ENCODE peak calls at places on chromosomes 5 and 9, in ten cellular contexts. W is T-helper 9 cell; H is T follicular helper cell; J is upper lobe of right lung; S is colonic mucosa; D is Calu3; K is foreskin fibroblast; T is CD4-positive, alpha-beta memory T cell; A is GM20000; X is activated naive CD8-positive, alpha-beta T cell treated with anti-CD3 and anti-CD28 coated beads, Interleukin-2, amount 50 U/mL, for 24 hours. B is an unnamed sample.

GRCh38 chr5:163005949-163006348 is 431.4 kb upstream of the CCNG1 start:
- DNase-seq in W (no peak), H (no peak), J (no peak), S (no peak), D (no peak), K (no peak), T (no peak), A (no peak), X (no peak), B (no peak)

GRCh38 chr9:90038778-90039177 is 434.0 kb downstream of the GADD45G start:
- DNase-seq in W (no peak), H (no peak), J (no peak), S (no peak), D (no peak), K (no peak), T (no peak), A (no peak), X (no peak), B (no peak)

GRCh38 chr9:134040831-134041648 is 15.8 kb downstream of the BRD3OS start:
- DNase-seq in W (no peak), H (no peak), J (peak; percentile 68), S (no peak), D (no peak), K (no peak), T (no peak), A (no peak), X (no peak), B (no peak)

GRCh38 chr5:147349241-147349640 is 114.4 kb downstream of the STK32A start:
- DNase-seq in W (no peak), H (no peak), J (no peak), S (no peak), D (no peak), K (no peak), T (no peak), A (no peak), X (no peak), B (no peak)

GRCh38 chr5:97142521-97143254 is at the start of gene LIX1:
- DNase-seq in W (no peak), H (no peak), J (no peak), S (peak; percentile 34), D (peak; percentile 45), K (peak; percentile 23), T (peak; percentile 21), A (peak; percentile 58), X (peak; percentile 11), B (peak; percentile 20)

GRCh38 chr5:167916261-167916660 is 375.2 kb upstream of the WWC1 start:
- DNase-seq in W (no peak), H (no peak), J (no peak), S (no peak), D (no peak), K (no peak), T (no peak), A (no peak), X (no peak), B (no peak)

GRCh38 chr9:36991516-36992134 is 42.4 kb downstream of the PAX5 start:
- DNase-seq in W (no peak), H (no peak), J (peak; percentile 18), S (peak; percentile 24), D (peak; percentile 33), K (no peak), T (no peak), A (no peak), X (peak; percentile 68), B (no peak)

GRCh38 chr5:9265391-9266287 is 280.2 kb downstream of the SEMA5A start:
- DNase-seq in W (no peak), H (no peak), J (peak; percentile 79), S (no peak), D (no peak), K (peak; percentile 96), T (no peak), A (no peak), X (no peak), B (peak; percentile 85)

GRCh38 chr9:36779582-36779981 is 206.9 kb downstream of the MELK start:
- DNase-seq in W (no peak), H (no peak), J (no peak), S (no peak), D (no peak), K (no peak), T (no peak), A (no peak), X (no peak), B (no peak)

GRCh38 chr5:167857321-167857720 is 434.1 kb upstream of the WWC1 start:
- DNase-seq in W (no peak), H (no peak), J (no peak), S (no peak), D (no peak), K (no peak), T (no peak), A (no peak), X (no peak), B (no peak)

GRCh38 chr5:106072208-106072607 is 1598.5 kb downstream of the EFNA5 start:
- DNase-seq in W (no peak), H (no peak), J (no peak), S (no peak), D (no peak), K (no peak), T (no peak), A (no peak), X (no peak), B (no peak)

GRCh38 chr5:115857621-115858349 is 16.1 kb downstream of the AP3S1 start:
- DNase-seq in W (no peak), H (no peak), J (no peak), S (no peak), D (no peak), K (peak; percentile 20), T (no peak), A (no peak), X (no peak), B (no peak)

GRCh38 chr5:83964235-83964634 is 243.6 kb upstream of the HAPLN1 start:
- DNase-seq in W (no peak), H (no peak), J (no peak), S (no peak), D (no peak), K (peak; percentile 1), T (no peak), A (no peak), X (no peak), B (no peak)

GRCh38 chr9:3391414-3391813 is 134.4 kb downstream of the RFX3 start:
- DNase-seq in W (no peak), H (no peak), J (no peak), S (no peak), D (no peak), K (no peak), T (no peak), A (no peak), X (no peak), B (no peak)

GRCh38 chr9:126474786-126475485 is 138.8 kb upstream of the LMX1B start:
- DNase-seq in W (no peak), H (no peak), J (no peak), S (no peak), D (no peak), K (no peak), T (no peak), A (no peak), X (no peak), B (no peak)

GRCh38 chr5:132859889-132860437 is 6.3 kb downstream of the GDF9 start:
- DNase-seq in W (no peak), H (no peak), J (no peak), S (no peak), D (no peak), K (no peak), T (no peak), A (no peak), X (no peak), B (no peak)

GRCh38 chr5:149452007-149452664 is 73.0 kb upstream of the IL17B start:
- DNase-seq in W (no peak), H (no peak), J (peak; percentile 76), S (peak; percentile 85), D (peak; percentile 85), K (no peak), T (no peak), A (no peak), X (no peak), B (no peak)

GRCh38 chr5:73917433-73917832 is 291.4 kb downstream of the ARHGEF28 start:
- DNase-seq in W (no peak), H (no peak), J (no peak), S (no peak), D (no peak), K (no peak), T (no peak), A (no peak), X (no peak), B (no peak)

GRCh38 chr9:130682490-130683121 is 11.0 kb upstream of the EXOSC2 start:
- DNase-seq in W (peak; percentile 58), H (peak; percentile 30), J (peak; percentile 90), S (peak; percentile 82), D (peak; percentile 76), K (peak; percentile 72), T (peak; percentile 49), A (peak; percentile 82), X (peak; percentile 70), B (peak; percentile 55)

GRCh38 chr9:113837349-113837748 is 38.8 kb upstream of the ZNF618 start:
- DNase-seq in W (no peak), H (no peak), J (no peak), S (no peak), D (no peak), K (no peak), T (no peak), A (no peak), X (no peak), B (no peak)

GRCh38 chr9:82184524-82184923 is 196.0 kb downstream of the SPATA31D1 start:
- DNase-seq in W (no peak), H (no peak), J (no peak), S (no peak), D (no peak), K (no peak), T (no peak), A (no peak), X (no peak), B (no peak)

GRCh38 chr9:111016046-111017026 is 21.9 kb downstream of the LPAR1 start:
- DNase-seq in W (no peak), H (no peak), J (no peak), S (no peak), D (no peak), K (peak; percentile 48), T (no peak), A (no peak), X (no peak), B (no peak)

GRCh38 chr5:80069251-80069650 is 34.1 kb downstream of the THBS4 start:
- DNase-seq in W (no peak), H (no peak), J (no peak), S (no peak), D (no peak), K (no peak), T (no peak), A (no peak), X (no peak), B (no peak)

GRCh38 chr5:10479226-10479721 is 37.6 kb downstream of the ROPN1L start:
- DNase-seq in W (no peak), H (no peak), J (no peak), S (peak; percentile 87), D (peak; percentile 19), K (peak; percentile 62), T (no peak), A (no peak), X (no peak), B (peak; percentile 63)

GRCh38 chr9:124212381-124213050 is 45.2 kb upstream of the NEK6 start:
- DNase-seq in W (no peak), H (no peak), J (peak; percentile 20), S (no peak), D (no peak), K (peak; percentile 69), T (no peak), A (no peak), X (no peak), B (no peak)

GRCh38 chr5:180127682-180128670 is 56.4 kb upstream of the RNF130 start:
- DNase-seq in W (no peak), H (no peak), J (peak; percentile 56), S (peak; percentile 11), D (no peak), K (no peak), T (no peak), A (peak; percentile 15), X (no peak), B (no peak)

GRCh38 chr9:132577119-132577518 is 5.3 kb upstream of the BARHL1 start:
- DNase-seq in W (no peak), H (no peak), J (no peak), S (no peak), D (no peak), K (no peak), T (no peak), A (no peak), X (no peak), B (no peak)

GRCh38 chr9:127976498-127976897 is 4.3 kb downstream of the EEIG1 start:
- DNase-seq in W (peak; percentile 52), H (peak; percentile 49), J (peak; percentile 85), S (peak; percentile 82), D (no peak), K (no peak), T (peak; percentile 80), A (no peak), X (no peak), B (no peak)

B was measured in HFF-Myc.